ENCODE peak calls at places on chromosomes 5 and 9, in six cellular contexts. D is GM12891, J is K562, H is GM12878, F is HepG2, S is H1. P is an unnamed sample.

GRCh38 chr5:174188300-174188699 is 142.8 kb downstream of the NSG2 start:
- DNase-seq in F (no peak), D (no peak), J (no peak), S (no peak), H (no peak), P (no peak)

GRCh38 chr5:176737746-176738699 is 72.3 kb upstream of the UNC5A start:
- DNase-seq in D (no peak), S (no peak), J (no peak), F (no peak), H (no peak), P (peak)

GRCh38 chr5:11955386-11955785 is 51.1 kb upstream of the CTNND2 start:
- DNase-seq in D (no peak), H (no peak), S (no peak), J (no peak), F (no peak), P (no peak)

GRCh38 chr5:180330810-180331646 is 22.1 kb downstream of the GFPT2 start:
- DNase-seq in F (peak), H (no peak), J (no peak), D (no peak), S (no peak), P (no peak)

GRCh38 chr9:8855046-8855445 is 1055.5 kb upstream of the DMAC1 start:
- DNase-seq in J (no peak), H (no peak), D (no peak), S (no peak), F (no peak), P (no peak)

GRCh38 chr9:134551657-134552348 is 89.8 kb upstream of the COL5A1 start:
- DNase-seq in J (no peak), D (no peak), H (no peak), F (no peak), S (no peak), P (no peak)

GRCh38 chr5:105849701-105850100 is 1821.0 kb downstream of the EFNA5 start:
- DNase-seq in J (no peak), F (no peak), D (no peak), H (no peak), S (no peak), P (no peak)

GRCh38 chr5:35890021-35890740 is 33.5 kb downstream of the IL7R start:
- DNase-seq in H (no peak), J (no peak), S (no peak), F (no peak), D (no peak), P (no peak)

GRCh38 chr9:137441289-137441934 is at the start of gene ENTPD8:
- DNase-seq in F (peak), H (no peak), D (no peak), S (no peak), J (peak), P (no peak)

GRCh38 chr5:137888875-137889759 is at the start of gene PKD2L2:
- DNase-seq in H (peak), D (peak), S (peak), J (peak), F (no peak), P (peak)

GRCh38 chr5:4676934-4677333 is 463.2 kb upstream of the ADAMTS16 start:
- DNase-seq in J (no peak), F (no peak), D (no peak), S (no peak), H (no peak), P (no peak)
- TF ChIP-seq TAF1 in J (no peak), F (no peak), D (no peak), S (no peak), H (no peak), P (no peak)

GRCh38 chr9:124855944-124856773 is 2.9 kb downstream of the WDR38 start:
- DNase-seq in S (no peak), H (no peak), D (no peak), J (no peak), F (peak), P (no peak)
- TF ChIP-seq POLR2A in S (peak), H (peak), D (no peak), J (no peak), F (no peak), P (no peak)

GRCh38 chr5:75277463-75277862 is 40.8 kb upstream of the ANKRD31 start:
- DNase-seq in H (no peak), D (no peak), J (no peak), S (no peak), F (no peak), P (no peak)
- TF ChIP-seq TAF1 in H (no peak), D (no peak), J (no peak), S (no peak), F (no peak), P (no peak)

GRCh38 chr5:141878771-141879759 is 855 bp upstream of the PCDH1 start:
- DNase-seq in H (peak), F (peak), J (peak), D (peak), S (no peak), P (no peak)
- TF ChIP-seq POLR2A in H (no peak), F (no peak), J (no peak), D (no peak), S (no peak), P (no peak)

DNA sequence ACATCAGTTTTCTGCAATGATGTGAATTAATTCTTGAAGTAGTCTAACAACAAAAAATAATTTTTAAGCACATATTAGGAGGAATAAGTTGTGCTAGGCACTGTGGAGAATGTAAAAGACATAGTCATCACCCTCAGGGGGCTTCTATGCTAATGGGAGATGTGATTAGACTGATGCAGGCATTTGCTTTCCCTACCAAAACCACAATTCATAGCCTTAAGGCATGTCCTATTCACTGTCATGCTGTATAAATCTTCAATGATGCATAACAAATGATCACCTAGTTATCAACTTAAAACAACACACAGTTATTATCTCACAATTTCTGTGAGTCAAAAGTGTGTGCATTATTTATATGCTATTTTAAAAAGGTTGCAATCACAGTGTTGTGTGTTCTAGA is 422.6 kb downstream of the MAN2A1 start:
- DNase-seq in S (no peak), H (no peak), D (no peak), F (no peak), J (no peak), P (no peak)
- TF ChIP-seq TAF1 in S (no peak), H (no peak), D (no peak), F (no peak), J (no peak), P (no peak)

GRCh38 chr5:172770374-172770674 is 671 bp downstream of the DUSP1 start:
- DNase-seq in F (no peak), J (no peak), S (no peak), H (no peak), D (peak), P (no peak)

GRCh38 chr5:172770675-172771438 is at the start of gene DUSP1:
- DNase-seq in S (peak), H (no peak), D (peak), F (peak), J (peak), P (peak)

GRCh38 chr5:172768573-172769323 is 2.2 kb downstream of the DUSP1 start:
- DNase-seq in H (no peak), D (no peak), S (no peak), F (no peak), J (no peak), P (no peak)

GRCh38 chr5:172769324-172769597 is 1.7 kb downstream of the DUSP1 start:
- DNase-seq in S (no peak), H (no peak), F (no peak), J (no peak), D (no peak), P (no peak)

DNA sequence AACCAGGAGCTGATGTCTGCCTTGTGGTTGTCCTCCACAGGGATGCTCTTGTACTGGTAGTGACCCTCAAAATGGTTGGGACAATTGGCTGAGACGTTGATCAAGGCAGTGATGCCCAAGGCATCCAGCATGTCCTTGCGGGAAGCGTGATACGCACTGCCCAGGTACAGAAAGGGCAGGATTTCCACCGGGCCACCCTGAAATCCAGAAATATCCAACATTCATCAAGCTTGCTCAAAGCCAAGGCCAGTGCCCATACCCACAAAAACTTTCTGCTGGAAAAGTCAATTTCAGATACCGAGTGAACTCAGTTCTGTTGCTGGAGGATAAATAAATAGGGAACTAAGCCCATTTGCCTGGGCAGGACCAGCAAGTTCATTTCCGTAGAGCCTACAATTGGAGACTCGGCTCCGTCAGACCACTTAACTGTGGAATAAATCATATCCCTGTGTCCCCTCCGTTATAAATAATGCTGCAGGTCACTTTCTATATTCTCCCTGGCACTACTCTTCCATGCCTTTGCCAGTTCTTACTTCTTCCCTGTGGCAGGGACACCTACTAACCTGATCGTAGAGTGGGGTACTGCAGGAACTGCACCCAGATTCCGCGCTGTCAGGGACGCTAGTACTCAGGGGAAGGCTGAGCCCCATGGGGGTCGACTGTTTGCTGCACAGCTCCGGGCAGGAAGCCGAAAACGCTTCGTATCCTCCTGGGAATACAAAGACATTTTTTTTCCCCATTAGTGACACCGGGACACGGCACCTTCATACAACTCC is 1.2 kb downstream of the DUSP1 start:
- DNase-seq in F (no peak), S (no peak), J (no peak), D (no peak), H (no peak), P (no peak)
- TF ChIP-seq POLR2A in F (peak), S (no peak), J (no peak), D (no peak), H (no peak), P (no peak)

GRCh38 chr5:53133020-53133419 is 23.5 kb upstream of the MOCS2 start:
- DNase-seq in D (no peak), J (peak), H (no peak), F (no peak), S (no peak), P (no peak)
- TF ChIP-seq TAF1 in D (no peak), J (no peak), H (no peak), F (no peak), S (no peak), P (no peak)

DNA sequence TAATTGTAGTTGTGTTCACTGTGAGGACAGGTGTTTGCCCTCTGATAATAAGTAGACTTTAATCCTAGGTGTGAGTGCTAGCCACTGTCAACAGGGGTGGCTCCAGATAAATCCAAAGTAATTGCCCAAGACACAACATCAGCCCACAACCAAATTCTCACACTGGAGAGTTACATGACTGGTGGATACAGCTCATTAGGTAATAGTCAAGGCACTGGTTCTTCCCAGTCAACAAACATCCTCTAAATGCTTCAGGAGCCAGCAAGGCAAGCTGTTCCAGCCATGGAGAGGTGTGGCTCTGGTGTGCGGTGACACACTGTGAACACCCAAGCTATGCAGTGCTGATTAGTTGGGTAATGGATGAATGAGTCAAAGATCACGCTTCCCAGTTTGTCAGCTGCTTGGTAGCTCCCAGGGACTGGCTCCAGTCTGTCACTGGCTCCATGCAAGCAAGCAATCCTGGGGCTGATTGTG is 62.9 kb downstream of the UGCG start:
- DNase-seq in F (peak), H (no peak), S (no peak), J (no peak), D (no peak), P (no peak)
- TF ChIP-seq POLR2A in F (no peak), H (no peak), S (no peak), J (no peak), D (no peak), P (no peak)